ENCODE peak calls at places on chromosomes 7 and 10, in eight cellular contexts. C is tibial artery; J is fibroblast of lung; B is CD8-positive, alpha-beta T cell; L is brain microvascular endothelial cell; X is A549; U is upper lobe of right lung; P is DND-41. H is an unnamed sample.

GRCh38 chr10:135601-136464 is 578 bp downstream of the ZMYND11 start:
- DNase-seq in C (peak), J (peak), B (peak), L (peak), X (peak), U (peak), P (peak), H (peak)

GRCh38 chr7:101953248-101953819 is 135.9 kb downstream of the CUX1 start:
- DNase-seq in C (no peak), J (peak), B (no peak), L (peak), X (no peak), U (no peak), P (no peak), H (no peak)

GRCh38 chr7:22082886-22083710 is 137.4 kb upstream of the CDCA7L start:
- DNase-seq in C (peak), J (peak), B (peak), L (peak), X (peak), U (peak), P (peak), H (peak)

GRCh38 chr10:107340345-107340744 is 175.8 kb upstream of the SORCS1 start:
- DNase-seq in C (no peak), J (no peak), B (no peak), L (no peak), X (no peak), U (no peak), P (no peak), H (no peak)

GRCh38 chr7:50667789-50668226 is 102.6 kb upstream of the DDC start:
- DNase-seq in C (peak), J (no peak), B (no peak), L (no peak), X (no peak), U (no peak), P (no peak), H (no peak)

GRCh38 chr10:5447611-5448071 is 35.3 kb downstream of the NET1 start:
- DNase-seq in C (no peak), J (peak), B (no peak), L (no peak), X (no peak), U (no peak), P (peak), H (no peak)

GRCh38 chr10:7687228-7687907 is 15.7 kb upstream of the ITIH2 start:
- DNase-seq in C (peak), J (peak), B (peak), L (peak), X (peak), U (peak), P (peak), H (peak)

GRCh38 chr7:1693419-1693990 is 23.4 kb downstream of the ELFN1 start:
- DNase-seq in C (peak), J (no peak), B (no peak), L (no peak), X (no peak), U (peak), P (no peak), H (peak)

GRCh38 chr10:34628174-34628802 is 186.8 kb downstream of the PARD3 start:
- DNase-seq in C (no peak), J (peak), B (no peak), L (peak), X (no peak), U (no peak), P (no peak), H (no peak)

GRCh38 chr10:106819490-106819889 is 345.0 kb downstream of the SORCS1 start:
- DNase-seq in C (no peak), J (no peak), B (no peak), L (no peak), X (no peak), U (no peak), P (no peak), H (no peak)

GRCh38 chr7:46525876-46526275 is 604.8 kb upstream of the IGFBP3 start:
- DNase-seq in C (no peak), J (peak), B (no peak), L (peak), X (no peak), U (no peak), P (no peak), H (no peak)

GRCh38 chr10:100969175-100970075 is at the start of gene SEMA4G:
- DNase-seq in C (no peak), J (peak), B (peak), L (peak), X (peak), U (peak), P (peak), H (no peak)
- H3K27ac ChIP-seq in C (no peak), J (no peak), B (no peak), L (no peak), X (peak), U (no peak), P (no peak), H (peak)

DNA sequence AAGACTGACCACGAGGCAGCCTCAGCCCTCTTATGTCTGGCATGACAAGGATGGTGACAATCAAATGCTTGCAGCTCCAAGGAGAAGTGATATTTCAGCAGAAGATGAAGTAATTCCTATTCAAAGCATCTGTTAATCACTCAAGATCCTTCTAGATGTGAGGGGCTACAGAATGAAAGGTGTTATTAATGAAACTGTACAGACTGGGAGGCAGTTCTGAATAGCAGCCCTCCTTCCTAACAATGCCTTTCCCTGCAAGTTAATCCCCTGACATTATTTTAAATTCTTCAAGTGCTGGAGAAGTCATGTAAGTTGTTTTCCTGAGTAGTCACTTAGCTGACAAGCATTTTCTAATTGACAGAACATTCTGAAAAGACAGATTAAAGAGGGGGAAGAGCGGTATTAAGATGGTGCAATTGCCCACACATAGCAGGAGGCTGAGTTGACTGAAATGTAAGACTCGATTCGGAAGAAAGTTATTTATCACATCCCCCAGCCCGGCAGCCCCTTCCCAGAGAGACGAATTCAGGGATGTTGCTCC is 300.8 kb downstream of the GRID1 start:
- DNase-seq in C (no peak), J (no peak), B (no peak), L (no peak), X (no peak), U (peak), P (no peak), H (no peak)
- TF ChIP-seq CTCF in C (no peak), J (no peak), B (no peak), L (no peak), X (no peak), U (no peak), P (no peak), H (no peak)

GRCh38 chr10:13528138-13528874 is 508 bp downstream of the BEND7 start:
- DNase-seq in C (no peak), J (no peak), B (no peak), L (no peak), X (peak), U (peak), P (no peak), H (no peak)

GRCh38 chr10:13526952-13527863 is 1.6 kb downstream of the BEND7 start:
- DNase-seq in C (no peak), J (peak), B (no peak), L (peak), X (peak), U (no peak), P (no peak), H (no peak)

GRCh38 chr10:13529714-13529973 is 830 bp upstream of the BEND7 start:
- DNase-seq in C (no peak), J (no peak), B (no peak), L (no peak), X (no peak), U (no peak), P (no peak), H (no peak)

GRCh38 chr10:13527864-13528137 is 1.0 kb downstream of the BEND7 start:
- DNase-seq in C (no peak), J (no peak), B (no peak), L (no peak), X (no peak), U (no peak), P (no peak), H (no peak)

DNA sequence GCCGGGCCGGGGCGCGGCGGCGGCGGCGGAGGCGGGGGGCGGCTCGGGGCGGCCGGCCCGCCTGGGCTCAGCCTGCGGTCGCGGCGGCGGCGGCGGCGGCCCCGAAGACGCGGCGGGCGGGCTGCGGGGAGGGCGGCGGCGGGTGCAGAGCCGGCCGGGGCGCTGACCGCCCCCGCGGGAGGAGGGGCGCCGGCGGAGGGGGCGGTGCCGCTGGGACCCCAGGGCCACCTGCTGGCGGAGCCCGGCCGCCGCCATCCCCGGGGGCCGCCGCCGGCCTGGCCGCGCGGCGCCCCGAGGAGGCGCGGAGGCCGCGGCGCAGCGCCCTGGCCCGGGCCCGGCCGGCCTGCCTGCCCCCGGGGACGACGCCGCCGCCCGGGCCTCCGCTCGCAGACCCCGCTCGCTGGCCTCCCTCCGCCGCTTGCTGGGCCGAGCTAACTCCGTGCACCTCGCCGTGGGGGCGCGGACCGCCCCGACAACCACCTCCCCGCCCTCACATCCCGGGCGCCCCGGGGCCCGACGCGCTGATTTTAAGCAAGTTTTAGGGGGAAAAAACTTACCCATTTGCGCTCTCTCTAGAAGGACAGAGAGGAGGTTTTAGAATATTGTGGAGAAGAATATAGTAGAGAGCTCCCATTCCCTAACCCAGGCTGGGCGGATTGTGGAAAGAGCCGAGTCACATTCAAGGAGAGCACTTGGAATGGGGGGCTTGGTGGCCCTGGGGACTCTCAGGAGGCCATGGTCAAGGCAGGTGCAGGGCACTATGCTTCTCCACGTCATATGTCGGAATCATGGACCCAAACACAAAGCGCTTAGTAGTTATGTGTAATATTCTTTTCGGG is at the start of gene BEND7:
- DNase-seq in C (no peak), J (peak), B (no peak), L (no peak), X (peak), U (peak), P (no peak), H (no peak)
- H3K27ac ChIP-seq in C (peak), J (no peak), B (no peak), L (no peak), X (peak), U (peak), P (no peak), H (peak)

DNA sequence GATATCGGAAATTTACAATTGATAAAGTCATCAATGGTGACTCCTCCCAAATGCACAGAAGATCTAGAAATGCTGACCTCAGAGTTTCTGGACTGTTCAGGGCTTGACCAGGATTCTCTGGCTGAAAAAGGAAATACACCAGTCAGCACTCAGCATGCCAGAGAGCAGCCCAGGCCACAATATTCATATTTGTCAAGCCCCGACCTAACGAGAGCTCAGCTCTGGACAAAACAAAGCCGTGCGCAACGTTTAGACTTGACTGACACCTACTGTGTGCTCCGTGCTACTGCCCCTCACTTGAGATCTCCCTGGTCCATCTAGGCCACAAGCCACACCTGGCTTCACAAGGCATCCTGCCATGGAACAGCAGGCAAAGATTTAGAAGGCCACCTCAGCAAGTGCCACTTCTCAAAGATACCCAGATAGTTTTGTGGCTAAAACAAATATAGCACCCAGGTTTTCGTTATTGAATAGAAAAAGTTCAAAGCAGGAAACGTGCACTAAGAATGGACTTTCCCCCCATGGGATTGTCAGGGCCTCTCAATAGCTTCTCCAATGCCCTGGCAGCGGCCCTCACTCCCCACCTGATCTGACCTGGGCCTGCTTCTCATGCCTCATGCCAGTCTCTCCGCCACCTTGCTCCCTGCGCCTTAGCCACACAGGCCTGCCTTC is 218.3 kb downstream of the FAM107B start:
- DNase-seq in C (no peak), J (peak), B (no peak), L (peak), X (peak), U (no peak), P (no peak), H (no peak)
- TF ChIP-seq CTCF in C (no peak), J (no peak), B (no peak), L (peak), X (no peak), U (no peak), P (no peak), H (no peak)

H was measured in coronary artery.